ENCODE peak calls at places on chromosomes 4 and X, in five cellular contexts. D is H1, N is mesenchymal stem cell, U is trophoblast cell, X is H9. O is an unnamed sample.

GRCh38 chr4:98828801-98829200 is 100.1 kb downstream of the EIF4E start:
- DNase-seq in N (no peak), U (no peak), D (no peak), X (peak; percentile 34), O (no peak)

GRCh38 chr4:78671812-78672440 is 104.2 kb upstream of the BMP2K start:
- DNase-seq in X (no peak), U (no peak), D (no peak), N (no peak), O (no peak)

GRCh38 chr4:4837921-4838601 is 21.4 kb upstream of the MSX1 start:
- DNase-seq in N (no peak), U (no peak), D (no peak), X (peak; percentile 29), O (peak; percentile 35)

GRCh38 chrX:77444075-77444474 is 3.1 kb upstream of the FGF16 start:
- DNase-seq in X (no peak), N (no peak), U (no peak), D (no peak), O (no peak)

GRCh38 chr4:151716324-151716723 is 44.5 kb downstream of the GATB start:
- DNase-seq in N (no peak), U (no peak), D (no peak), X (no peak), O (no peak)

GRCh38 chrX:86964321-86964720 is 553.3 kb upstream of the KLHL4 start:
- DNase-seq in D (no peak), X (no peak), U (no peak), N (no peak), O (no peak)

GRCh38 chrX:106220177-106220576 is 52.1 kb downstream of the PWWP3B start:
- DNase-seq in X (no peak), N (no peak), U (no peak), D (no peak), O (no peak)

GRCh38 chr4:72895408-72895807 is 174.1 kb downstream of the COX18 start:
- DNase-seq in X (no peak), U (no peak), N (no peak), D (no peak), O (peak; percentile 29)

GRCh38 chr4:108953941-108954340 is 191.1 kb upstream of the ETNPPL start:
- DNase-seq in X (no peak), N (no peak), D (no peak), U (no peak), O (no peak)

GRCh38 chrX:82219129-82219528 is 1017.2 kb downstream of the SH3BGRL start:
- DNase-seq in U (no peak), D (no peak), X (no peak), N (no peak), O (no peak)

GRCh38 chr4:84492737-84493091 is 6.4 kb downstream of the NKX6-1 start:
- DNase-seq in U (no peak), X (no peak), D (no peak), N (no peak), O (no peak)

GRCh38 chr4:90349632-90350031 is 222.4 kb downstream of the CCSER1 start:
- DNase-seq in X (no peak), N (no peak), U (no peak), D (no peak), O (no peak)

GRCh38 chrX:287670-288069 is 6.5 kb downstream of the PLCXD1 start:
- DNase-seq in D (no peak), U (no peak), N (no peak), X (no peak), O (no peak)

GRCh38 chr4:37685211-37685725 is 908 bp downstream of the RELL1 start:
- DNase-seq in X (no peak), U (no peak), N (peak; percentile 84), D (no peak), O (no peak)

GRCh38 chrX:15430584-15430983 is 46.4 kb upstream of the VEGFD start:
- DNase-seq in N (no peak), U (no peak), X (no peak), D (no peak), O (no peak)

GRCh38 chrX:99469439-99469838 is 940.6 kb downstream of the PCDH19 start:
- DNase-seq in D (no peak), N (no peak), X (peak; percentile 24), U (no peak), O (no peak)

GRCh38 chrX:39755152-39756032 is 342.4 kb downstream of the BCOR start:
- DNase-seq in D (no peak), U (peak; percentile 95), X (peak; percentile 57), N (peak; percentile 93), O (peak; percentile 23)

GRCh38 chrX:11537141-11537540 is 128.6 kb downstream of the ARHGAP6 start:
- DNase-seq in D (no peak), X (no peak), U (no peak), N (no peak), O (no peak)

GRCh38 chr4:26287748-26288147 is 33.1 kb upstream of the RBPJ start:
- DNase-seq in X (no peak), U (no peak), N (no peak), D (no peak), O (no peak)

GRCh38 chr4:26285272-26285671 is 35.5 kb upstream of the RBPJ start:
- DNase-seq in U (no peak), N (no peak), X (no peak), D (no peak), O (no peak)

GRCh38 chr4:26284536-26284935 is 36.3 kb upstream of the RBPJ start:
- DNase-seq in N (no peak), U (no peak), D (no peak), X (no peak), O (no peak)

GRCh38 chr4:26279446-26279845 is 41.4 kb upstream of the RBPJ start:
- DNase-seq in U (no peak), X (no peak), N (no peak), D (no peak), O (no peak)

DNA sequence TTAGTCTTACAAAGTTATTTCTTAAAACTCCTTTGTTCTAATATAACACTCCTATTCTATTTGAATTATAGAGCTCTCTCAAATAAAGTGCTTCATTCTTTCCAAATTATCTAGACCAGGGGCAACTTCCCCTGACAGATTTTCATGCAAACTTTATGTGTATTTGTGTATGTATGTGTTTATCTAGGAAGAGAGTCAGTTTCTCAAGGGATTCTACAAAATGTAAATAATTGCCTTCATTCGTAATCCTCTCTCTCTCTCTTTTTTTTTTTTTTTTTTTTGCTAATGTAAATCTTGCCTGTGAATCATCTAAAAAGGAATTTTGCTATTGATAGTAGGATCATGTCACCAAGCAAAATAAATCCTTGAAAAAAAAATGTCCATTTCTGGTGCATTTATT is 38.9 kb upstream of the RBPJ start:
- DNase-seq in U (no peak), X (no peak), N (peak; percentile 74), D (no peak), O (no peak)
- H3K23ac ChIP-seq in U (no peak overlapping the region), X (no peak overlapping the region), N (no peak overlapping the region), D (no peak overlapping the region), O (no peak overlapping the region)

DNA sequence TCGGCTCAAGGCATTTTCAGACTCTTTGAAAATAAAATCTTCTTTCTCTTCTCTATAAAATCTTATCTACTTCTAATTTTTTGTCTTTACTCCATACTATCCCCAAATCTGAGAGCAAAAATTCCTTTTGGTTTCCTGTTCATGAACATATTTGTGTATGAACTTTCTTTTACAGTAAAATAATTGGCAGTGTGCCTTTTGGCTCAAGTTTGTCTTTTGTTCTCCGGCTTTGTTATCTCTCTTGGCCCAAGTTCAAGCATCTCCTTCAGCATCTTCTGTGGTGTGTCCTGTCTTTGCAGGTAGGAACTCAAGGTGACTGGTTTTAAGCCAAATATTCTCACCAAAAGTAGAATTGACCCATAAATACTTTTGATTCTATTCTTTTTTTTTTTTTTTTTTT is 276.6 kb upstream of the FAT1 start:
- DNase-seq in N (no peak), X (no peak), D (no peak), U (no peak), O (no peak)
- H2BK12ac ChIP-seq in N (no peak overlapping the region), X (no peak overlapping the region), D (no peak overlapping the region), U (no peak overlapping the region), O (no peak overlapping the region)

GRCh38 chrX:134806707-134807038 is 148.4 kb upstream of the PLAC1 start:
- DNase-seq in N (no peak), X (no peak), U (no peak), D (no peak), O (no peak)

GRCh38 chrX:134803551-134804183 is 145.4 kb upstream of the PLAC1 start:
- DNase-seq in X (no peak), N (no peak), U (no peak), D (no peak), O (no peak)

GRCh38 chrX:134804779-134805178 is 146.5 kb upstream of the PLAC1 start:
- DNase-seq in X (no peak), N (no peak), D (no peak), U (no peak), O (no peak)

GRCh38 chrX:134810211-134810610 is 151.9 kb upstream of the PLAC1 start:
- DNase-seq in D (no peak), N (no peak), X (no peak), U (peak; percentile 35), O (no peak)

GRCh38 chrX:134807039-134807729 is 148.9 kb upstream of the PLAC1 start:
- DNase-seq in N (peak; percentile 92), X (peak; percentile 92), D (no peak), U (peak; percentile 92), O (peak; percentile 74)
- H4K8ac ChIP-seq in N (peak overlapping the region; percentile 49), X (no peak overlapping the region), D (no peak overlapping the region), U (peak overlapping the region; percentile 58), O (no peak overlapping the region)

GRCh38 chrX:154540897-154541535 is 5.6 kb downstream of the G6PD start:
- DNase-seq in X (no peak), N (no peak), U (no peak), D (no peak), O (no peak)
- H3K23ac ChIP-seq in X (no peak overlapping the region), N (no peak overlapping the region), U (no peak overlapping the region), D (no peak overlapping the region), O (no peak overlapping the region)

DNA sequence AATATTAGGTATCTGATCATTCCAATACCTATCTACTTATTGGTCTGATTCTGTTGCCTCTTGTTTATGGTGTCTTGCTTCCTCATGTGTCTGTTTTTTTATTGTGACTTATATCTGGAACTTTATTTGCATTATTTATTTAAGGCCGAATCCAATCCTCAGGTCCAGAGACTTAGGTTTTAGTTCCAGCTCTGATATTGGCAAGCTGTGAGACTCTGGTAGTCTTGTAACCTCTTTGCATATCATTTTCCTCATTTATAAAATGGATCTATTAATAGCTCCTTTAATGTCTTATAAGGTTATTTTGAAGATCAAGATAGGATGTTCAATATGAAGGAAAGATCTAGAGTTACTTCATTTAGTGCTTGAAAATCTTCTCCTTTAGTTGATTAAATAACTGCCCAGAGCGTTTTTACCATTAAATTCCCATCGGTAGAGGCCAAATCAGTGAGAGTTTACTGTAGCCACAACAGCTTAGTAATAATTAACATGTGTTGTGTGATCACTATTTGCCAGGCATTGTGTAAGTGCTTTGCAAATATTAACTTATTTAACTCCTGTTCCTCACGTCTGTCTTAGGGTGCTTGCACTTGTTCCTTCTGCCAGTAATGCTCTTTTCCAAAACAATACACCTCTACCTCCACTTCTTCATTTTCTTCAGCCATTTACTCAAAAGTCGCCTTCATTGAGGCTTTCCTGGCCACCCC is 82.2 kb downstream of the CC2D2A start:
- DNase-seq in U (no peak), X (no peak), N (no peak), D (no peak), O (no peak)
- H2BK12ac ChIP-seq in U (no peak overlapping the region), X (no peak overlapping the region), N (no peak overlapping the region), D (no peak overlapping the region), O (no peak overlapping the region)

O was measured in neuronal stem cell.